ENCODE peak calls at places on chromosome 3, in five cellular contexts. E is stimulated activated CD4-positive, alpha-beta T cell treated with anti-CD3 and anti-CD28 coated beads, Interleukin-2, amount 100 ng/mL, for 48 hours; W is endothelial cell of umbilical vein; Y is NCI-H345; V is substantia nigra. U is an unnamed sample.

GRCh38 chr3:99651561-99651960 is 13.2 kb downstream of the COL8A1 start:
- DNase-seq in E (no peak), W (peak; percentile 77), Y (no peak), V (no peak), U (no peak)

GRCh38 chr3:43132883-43133743 is 27.2 kb upstream of the POMGNT2 start:
- DNase-seq in E (no peak), W (no peak), Y (no peak), V (no peak), U (no peak)

GRCh38 chr3:27578032-27578431 is 93.8 kb upstream of the SLC4A7 start:
- DNase-seq in E (no peak), W (peak; percentile 27), Y (no peak), V (no peak), U (no peak)

GRCh38 chr3:124609402-124609801 is 120.8 kb upstream of the UMPS start:
- DNase-seq in E (no peak), W (no peak), Y (no peak), V (no peak), U (no peak)

GRCh38 chr3:63911901-63912767 is at the start of gene SCAANT1:
- DNase-seq in E (peak; percentile 65), W (peak; percentile 86), Y (peak; percentile 65), V (peak; percentile 77), U (peak; percentile 89)

GRCh38 chr3:28973621-28974020 is 307.2 kb upstream of the RBMS3 start:
- DNase-seq in E (no peak), W (no peak), Y (no peak), V (no peak), U (no peak)

GRCh38 chr3:71026634-71027578 is 556.6 kb downstream of the FOXP1 start:
- DNase-seq in E (no peak), W (no peak), Y (no peak), V (no peak), U (no peak)

GRCh38 chr3:191361456-191361855 is 31.1 kb upstream of the UTS2B start:
- DNase-seq in E (no peak), W (no peak), Y (no peak), V (no peak), U (no peak)

GRCh38 chr3:128260275-128260674 is 107.0 kb downstream of the EEFSEC start:
- DNase-seq in E (no peak), W (no peak), Y (no peak), V (no peak), U (no peak)

GRCh38 chr3:63364495-63364894 is 86.4 kb downstream of the SYNPR start:
- DNase-seq in E (no peak), W (peak; percentile 44), Y (no peak), V (no peak), U (no peak)

GRCh38 chr3:67312205-67312604 is 314.1 kb downstream of the KBTBD8 start:
- DNase-seq in E (no peak), W (no peak), Y (no peak), V (no peak), U (no peak)

U was measured in H7.